ENCODE peak calls at places on chromosomes 7 and 10, in nine cellular contexts. One of them, this sample, is unnamed.

GRCh38 chr10:44339218-44339617 is 45.7 kb downstream of the CXCL12 start:
- DNase-seq in Panc1: no peak
- DNase-seq in transverse colon: no peak
- DNase-seq in heart left ventricle: no peak
- DNase-seq in IMR-90: peak
- DNase-seq in kidney epithelial cell: peak
- DNase-seq in endothelial cell: no peak
- DNase-seq in A549: no peak
- DNase-seq in pancreas: no peak
- DNase-seq in this sample: peak

GRCh38 chr7:136942396-136942795 is 73.9 kb downstream of the CHRM2 start:
- DNase-seq in Panc1: no peak
- DNase-seq in transverse colon: no peak
- DNase-seq in heart left ventricle: no peak
- DNase-seq in IMR-90: no peak
- DNase-seq in kidney epithelial cell: no peak
- DNase-seq in endothelial cell: no peak
- DNase-seq in A549: no peak
- DNase-seq in pancreas: no peak
- DNase-seq in this sample: no peak

GRCh38 chr7:70143089-70144044 is 545.1 kb downstream of the AUTS2 start:
- DNase-seq in Panc1: no peak
- DNase-seq in transverse colon: no peak
- DNase-seq in heart left ventricle: no peak
- DNase-seq in IMR-90: no peak
- DNase-seq in kidney epithelial cell: no peak
- DNase-seq in endothelial cell: no peak
- DNase-seq in A549: no peak
- DNase-seq in pancreas: no peak
- DNase-seq in this sample: no peak

GRCh38 chr7:138077809-138078208 is 1.6 kb downstream of the AKR1D1 start:
- DNase-seq in Panc1: no peak
- DNase-seq in transverse colon: no peak
- DNase-seq in heart left ventricle: no peak
- DNase-seq in IMR-90: no peak
- DNase-seq in kidney epithelial cell: no peak
- DNase-seq in endothelial cell: no peak
- DNase-seq in A549: no peak
- DNase-seq in pancreas: no peak
- DNase-seq in this sample: no peak

GRCh38 chr7:5231811-5232484 is 41.9 kb downstream of the WIPI2 start:
- DNase-seq in Panc1: no peak
- DNase-seq in transverse colon: peak
- DNase-seq in heart left ventricle: no peak
- DNase-seq in IMR-90: no peak
- DNase-seq in kidney epithelial cell: no peak
- DNase-seq in endothelial cell: no peak
- DNase-seq in A549: no peak
- DNase-seq in pancreas: peak
- DNase-seq in this sample: no peak

GRCh38 chr10:61754553-61755540 is 92.1 kb downstream of the CABCOCO1 start:
- DNase-seq in Panc1: no peak
- DNase-seq in transverse colon: no peak
- DNase-seq in heart left ventricle: no peak
- DNase-seq in IMR-90: peak
- DNase-seq in kidney epithelial cell: no peak
- DNase-seq in endothelial cell: no peak
- DNase-seq in A549: no peak
- DNase-seq in pancreas: no peak
- DNase-seq in this sample: peak

GRCh38 chr10:132185601-132186487 is 904 bp upstream of the DPYSL4 start:
- DNase-seq in Panc1: no peak
- DNase-seq in transverse colon: peak
- DNase-seq in heart left ventricle: peak
- DNase-seq in IMR-90: peak
- DNase-seq in kidney epithelial cell: no peak
- DNase-seq in endothelial cell: peak
- DNase-seq in A549: no peak
- DNase-seq in pancreas: peak
- DNase-seq in this sample: no peak

GRCh38 chr10:68135922-68136718 is 26.8 kb downstream of the MYPN start:
- DNase-seq in Panc1: peak
- DNase-seq in transverse colon: no peak
- DNase-seq in heart left ventricle: no peak
- DNase-seq in IMR-90: peak
- DNase-seq in kidney epithelial cell: no peak
- DNase-seq in endothelial cell: no peak
- DNase-seq in A549: peak
- DNase-seq in pancreas: no peak
- DNase-seq in this sample: peak

GRCh38 chr7:73341877-73342276 is 13.9 kb downstream of the FKBP6 start:
- DNase-seq in Panc1: no peak
- DNase-seq in transverse colon: no peak
- DNase-seq in heart left ventricle: no peak
- DNase-seq in IMR-90: peak
- DNase-seq in kidney epithelial cell: no peak
- DNase-seq in endothelial cell: no peak
- DNase-seq in A549: peak
- DNase-seq in pancreas: no peak
- DNase-seq in this sample: no peak

GRCh38 chr10:120641695-120642094 is 184.7 kb downstream of the PLPP4 start:
- DNase-seq in Panc1: no peak
- DNase-seq in transverse colon: no peak
- DNase-seq in heart left ventricle: no peak
- DNase-seq in IMR-90: no peak
- DNase-seq in kidney epithelial cell: no peak
- DNase-seq in endothelial cell: no peak
- DNase-seq in A549: no peak
- DNase-seq in pancreas: no peak
- DNase-seq in this sample: no peak

GRCh38 chr7:49980414-49980813 is 112.6 kb downstream of the ZPBP start:
- DNase-seq in Panc1: no peak
- DNase-seq in transverse colon: no peak
- DNase-seq in heart left ventricle: no peak
- DNase-seq in IMR-90: no peak
- DNase-seq in kidney epithelial cell: no peak
- DNase-seq in endothelial cell: no peak
- DNase-seq in A549: no peak
- DNase-seq in pancreas: no peak
- DNase-seq in this sample: no peak

GRCh38 chr10:20737107-20737506 is 160.0 kb downstream of the NEBL start:
- DNase-seq in Panc1: no peak
- DNase-seq in transverse colon: no peak
- DNase-seq in heart left ventricle: no peak
- DNase-seq in IMR-90: no peak
- DNase-seq in kidney epithelial cell: no peak
- DNase-seq in endothelial cell: no peak
- DNase-seq in A549: no peak
- DNase-seq in pancreas: no peak
- DNase-seq in this sample: no peak

GRCh38 chr7:44638611-44639557 is 32.5 kb downstream of the OGDH start:
- DNase-seq in Panc1: peak
- DNase-seq in transverse colon: peak
- DNase-seq in heart left ventricle: peak
- DNase-seq in IMR-90: peak
- DNase-seq in kidney epithelial cell: peak
- DNase-seq in endothelial cell: peak
- DNase-seq in A549: peak
- DNase-seq in pancreas: no peak
- DNase-seq in this sample: no peak

GRCh38 chr10:4264466-4264865 is 479.5 kb upstream of the KLF6 start:
- DNase-seq in Panc1: no peak
- DNase-seq in transverse colon: no peak
- DNase-seq in heart left ventricle: no peak
- DNase-seq in IMR-90: no peak
- DNase-seq in kidney epithelial cell: no peak
- DNase-seq in endothelial cell: no peak
- DNase-seq in A549: no peak
- DNase-seq in pancreas: no peak
- DNase-seq in this sample: no peak

GRCh38 chr10:80144302-80145131 is 12.0 kb downstream of the PLAC9 start:
- DNase-seq in Panc1: no peak
- DNase-seq in transverse colon: peak
- DNase-seq in heart left ventricle: no peak
- DNase-seq in IMR-90: no peak
- DNase-seq in kidney epithelial cell: no peak
- DNase-seq in endothelial cell: no peak
- DNase-seq in A549: no peak
- DNase-seq in pancreas: peak
- DNase-seq in this sample: no peak
- TF ChIP-seq CTCF in Panc1: no peak
- TF ChIP-seq CTCF in transverse colon: no peak
- TF ChIP-seq CTCF in heart left ventricle: no peak
- TF ChIP-seq CTCF in IMR-90: no peak
- TF ChIP-seq CTCF in kidney epithelial cell: no peak
- TF ChIP-seq CTCF in endothelial cell: no peak
- TF ChIP-seq CTCF in A549: no peak
- TF ChIP-seq CTCF in pancreas: no peak
- TF ChIP-seq CTCF in this sample: no peak

DNA sequence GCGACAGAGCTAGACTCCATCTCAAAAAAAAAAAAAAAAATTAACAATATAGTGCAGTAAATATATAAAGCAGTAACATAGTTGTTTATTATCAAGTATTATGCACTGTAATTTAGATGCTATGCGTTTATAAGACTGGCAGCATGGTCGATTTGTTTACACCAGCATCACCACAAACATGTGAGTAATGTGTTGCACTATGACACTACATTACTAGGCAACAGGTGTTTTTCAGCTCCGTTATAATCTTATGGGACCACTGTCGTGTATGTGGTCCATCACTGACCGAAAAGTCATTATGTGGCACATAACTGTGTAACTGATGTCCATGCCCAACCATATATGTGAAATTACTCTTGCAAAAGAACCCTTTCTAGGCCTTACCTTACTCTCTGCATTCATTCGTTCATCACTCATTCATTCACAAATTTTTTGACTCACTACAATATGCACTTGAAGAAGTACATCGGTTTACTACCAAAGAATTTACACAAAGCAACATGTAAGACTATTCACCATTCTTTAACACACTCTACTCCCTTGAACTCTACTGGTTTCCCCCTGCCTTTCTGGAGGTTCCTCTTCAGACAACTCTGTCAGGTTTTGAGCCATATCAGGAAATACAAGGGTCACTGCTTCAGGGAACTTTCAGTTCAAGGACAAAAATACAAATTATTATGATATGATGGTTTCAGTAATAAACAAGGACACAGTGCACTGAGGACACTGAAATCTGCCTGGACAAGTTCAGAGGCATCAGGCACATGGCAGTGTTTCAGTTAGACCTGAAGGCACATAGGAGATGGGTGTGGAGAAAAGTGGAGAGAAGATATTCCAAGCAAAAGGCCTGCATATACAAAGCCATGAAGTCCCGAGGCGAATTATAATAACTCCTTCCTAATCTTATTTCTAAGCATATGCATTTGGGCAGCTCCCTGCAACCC is 17.4 kb downstream of the ITGB1 start:
- DNase-seq in Panc1: no peak
- DNase-seq in transverse colon: no peak
- DNase-seq in heart left ventricle: no peak
- DNase-seq in IMR-90: no peak
- DNase-seq in kidney epithelial cell: no peak
- DNase-seq in endothelial cell: no peak
- DNase-seq in A549: peak
- DNase-seq in pancreas: no peak
- DNase-seq in this sample: no peak
- TF ChIP-seq CTCF in Panc1: no peak
- TF ChIP-seq CTCF in transverse colon: no peak
- TF ChIP-seq CTCF in heart left ventricle: no peak
- TF ChIP-seq CTCF in IMR-90: no peak
- TF ChIP-seq CTCF in kidney epithelial cell: no peak
- TF ChIP-seq CTCF in endothelial cell: no peak
- TF ChIP-seq CTCF in A549: no peak
- TF ChIP-seq CTCF in pancreas: no peak
- TF ChIP-seq CTCF in this sample: no peak

GRCh38 chr7:48244902-48245301 is 73.6 kb downstream of the ABCA13 start:
- DNase-seq in Panc1: no peak
- DNase-seq in transverse colon: no peak
- DNase-seq in heart left ventricle: no peak
- DNase-seq in IMR-90: peak
- DNase-seq in kidney epithelial cell: no peak
- DNase-seq in endothelial cell: no peak
- DNase-seq in A549: no peak
- DNase-seq in pancreas: no peak
- DNase-seq in this sample: no peak
- TF ChIP-seq CTCF in Panc1: no peak
- TF ChIP-seq CTCF in transverse colon: no peak
- TF ChIP-seq CTCF in heart left ventricle: no peak
- TF ChIP-seq CTCF in IMR-90: no peak
- TF ChIP-seq CTCF in kidney epithelial cell: no peak
- TF ChIP-seq CTCF in endothelial cell: no peak
- TF ChIP-seq CTCF in A549: no peak
- TF ChIP-seq CTCF in pancreas: no peak
- TF ChIP-seq CTCF in this sample: no peak

DNA sequence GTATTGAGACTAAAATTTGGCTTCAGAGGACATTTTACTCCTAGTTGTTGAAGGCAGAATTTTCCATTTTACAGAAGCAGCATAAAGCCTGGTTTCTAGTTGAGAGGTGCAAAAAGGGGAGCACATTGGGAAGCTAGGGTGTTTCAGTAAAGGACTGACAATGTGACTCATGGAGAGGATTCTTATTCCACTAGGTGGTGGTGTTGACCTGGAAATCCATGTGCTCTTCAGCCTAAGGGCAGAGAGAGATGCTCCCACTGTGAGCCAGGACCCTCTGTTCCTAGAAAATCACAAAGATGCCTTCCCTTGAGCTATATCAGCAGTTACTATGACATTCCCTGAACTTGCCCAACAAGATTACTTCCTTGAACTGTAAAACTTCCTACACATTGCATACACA is 687.8 kb downstream of the IPMK start:
- DNase-seq in Panc1: peak
- DNase-seq in transverse colon: no peak
- DNase-seq in heart left ventricle: no peak
- DNase-seq in IMR-90: peak
- DNase-seq in kidney epithelial cell: peak
- DNase-seq in endothelial cell: peak
- DNase-seq in A549: peak
- DNase-seq in pancreas: no peak
- DNase-seq in this sample: peak
- TF ChIP-seq CTCF in Panc1: peak
- TF ChIP-seq CTCF in transverse colon: no peak
- TF ChIP-seq CTCF in heart left ventricle: peak
- TF ChIP-seq CTCF in IMR-90: peak
- TF ChIP-seq CTCF in kidney epithelial cell: peak
- TF ChIP-seq CTCF in endothelial cell: peak
- TF ChIP-seq CTCF in A549: peak
- TF ChIP-seq CTCF in pancreas: no peak
- TF ChIP-seq CTCF in this sample: peak